ENCODE peak calls at places on chromosomes 7 and 10, in four cellular contexts. U is GM13976, O is thoracic aorta, H is GM12865. S is an unnamed sample.

GRCh38 chr7:27575647-27576046 is 87.0 kb downstream of the HIBADH start:
- DNase-seq in U (no peak), H (no peak), O (no peak), S (no peak)

GRCh38 chr10:68135922-68136718 is 26.8 kb downstream of the MYPN start:
- DNase-seq in H (no peak), O (peak; percentile 6), U (no peak), S (no peak)

GRCh38 chr10:62093863-62094291 is 174.8 kb downstream of the RTKN2 start:
- DNase-seq in H (no peak), U (no peak), O (no peak), S (no peak)

GRCh38 chr7:142956951-142957623 is 5.1 kb downstream of the KEL start:
- DNase-seq in O (no peak), U (no peak), H (no peak), S (peak; percentile 19)

GRCh38 chr7:24869572-24869971 is 110.4 kb downstream of the OSBPL3 start:
- DNase-seq in H (no peak), O (no peak), U (no peak), S (no peak)

GRCh38 chr7:101772508-101773306 is 44.7 kb upstream of the CUX1 start:
- DNase-seq in H (no peak), O (no peak), U (no peak), S (no peak)

GRCh38 chr7:1608318-1608717 is 38.5 kb upstream of the PSMG3 start:
- DNase-seq in H (no peak), O (no peak), U (no peak), S (no peak)

GRCh38 chr10:73218466-73219191 is 28.4 kb downstream of the DNAJC9 start:
- DNase-seq in U (no peak), O (no peak), H (peak; percentile 39), S (peak; percentile 43)

GRCh38 chr7:130377178-130377577 is 3.1 kb upstream of the CPA1 start:
- DNase-seq in O (no peak), U (no peak), H (no peak), S (no peak)